ENCODE peak calls at places on chromosomes 1 and 21, in seven cellular contexts. F is transverse colon, J is heart left ventricle, D is IMR-90, Z is tibial nerve, H is A549, N is adrenal gland. Q is an unnamed sample.

GRCh38 chr1:8133190-8133589 is 107.1 kb upstream of the ERRFI1 start:
- DNase-seq in D (no peak), J (no peak), Z (no peak), F (no peak), H (no peak), N (no peak), Q (no peak)

GRCh38 chr1:216688127-216688657 is 35.0 kb downstream of the ESRRG start:
- DNase-seq in H (no peak), F (no peak), Z (no peak), N (no peak), J (no peak), D (no peak), Q (no peak)

GRCh38 chr1:39960461-39960958 is 5.6 kb downstream of the MFSD2A start:
- DNase-seq in H (no peak), F (peak), N (no peak), Z (no peak), J (no peak), D (no peak), Q (peak)

GRCh38 chr1:150259758-150260669 is 2.4 kb downstream of the CA14 start:
- DNase-seq in F (peak), J (peak), H (no peak), D (no peak), Z (no peak), N (no peak), Q (peak)

GRCh38 chr1:7683521-7683920 is 87.6 kb upstream of the VAMP3 start:
- DNase-seq in N (no peak), H (no peak), Z (no peak), F (no peak), J (no peak), D (no peak), Q (no peak)

GRCh38 chr1:155000475-155000724 is 2.2 kb upstream of the ZBTB7B start:
- DNase-seq in F (peak), Z (no peak), N (peak), H (no peak), D (no peak), J (no peak), Q (peak)

GRCh38 chr1:67307251-67308060 is at the start of gene IL12RB2:
- DNase-seq in F (peak), J (no peak), D (no peak), N (no peak), H (no peak), Z (no peak), Q (peak)

GRCh38 chr1:247266053-247266452 is 10.2 kb downstream of the VN1R5 start:
- DNase-seq in D (peak), N (no peak), J (no peak), Z (no peak), F (no peak), H (no peak), Q (no peak)

GRCh38 chr1:119001181-119002018 is 13.3 kb upstream of the TBX15 start:
- DNase-seq in D (no peak), F (no peak), J (no peak), Z (no peak), H (no peak), N (no peak), Q (no peak)

GRCh38 chr1:233393084-233393840 is 65.7 kb downstream of the MAP3K21 start:
- DNase-seq in D (no peak), N (no peak), H (no peak), J (no peak), F (no peak), Z (no peak), Q (no peak)

GRCh38 chr1:28871631-28872401 is 42.6 kb upstream of the EPB41 start:
- DNase-seq in J (no peak), D (no peak), F (no peak), H (no peak), Z (no peak), N (no peak), Q (no peak)
- H3K4me3 ChIP-seq in J (no peak), D (no peak), F (no peak), H (no peak), Z (no peak), N (no peak), Q (no peak)

GRCh38 chr1:203327684-203328457 is 22.6 kb downstream of the BTG2 start:
- DNase-seq in J (peak), F (no peak), D (peak), H (peak), Z (peak), N (no peak), Q (peak)

GRCh38 chr1:203325418-203326091 is 20.2 kb downstream of the BTG2 start:
- DNase-seq in D (no peak), F (peak), H (no peak), N (peak), J (peak), Z (peak), Q (peak)

GRCh38 chr1:203325004-203325417 is 19.7 kb downstream of the BTG2 start:
- DNase-seq in J (no peak), F (peak), D (no peak), N (no peak), H (no peak), Z (no peak), Q (no peak)

GRCh38 chr1:203328714-203329122 is 22.2 kb downstream of the FMOD start:
- DNase-seq in F (peak), J (no peak), Z (no peak), N (no peak), H (peak), D (no peak), Q (peak)

DNA sequence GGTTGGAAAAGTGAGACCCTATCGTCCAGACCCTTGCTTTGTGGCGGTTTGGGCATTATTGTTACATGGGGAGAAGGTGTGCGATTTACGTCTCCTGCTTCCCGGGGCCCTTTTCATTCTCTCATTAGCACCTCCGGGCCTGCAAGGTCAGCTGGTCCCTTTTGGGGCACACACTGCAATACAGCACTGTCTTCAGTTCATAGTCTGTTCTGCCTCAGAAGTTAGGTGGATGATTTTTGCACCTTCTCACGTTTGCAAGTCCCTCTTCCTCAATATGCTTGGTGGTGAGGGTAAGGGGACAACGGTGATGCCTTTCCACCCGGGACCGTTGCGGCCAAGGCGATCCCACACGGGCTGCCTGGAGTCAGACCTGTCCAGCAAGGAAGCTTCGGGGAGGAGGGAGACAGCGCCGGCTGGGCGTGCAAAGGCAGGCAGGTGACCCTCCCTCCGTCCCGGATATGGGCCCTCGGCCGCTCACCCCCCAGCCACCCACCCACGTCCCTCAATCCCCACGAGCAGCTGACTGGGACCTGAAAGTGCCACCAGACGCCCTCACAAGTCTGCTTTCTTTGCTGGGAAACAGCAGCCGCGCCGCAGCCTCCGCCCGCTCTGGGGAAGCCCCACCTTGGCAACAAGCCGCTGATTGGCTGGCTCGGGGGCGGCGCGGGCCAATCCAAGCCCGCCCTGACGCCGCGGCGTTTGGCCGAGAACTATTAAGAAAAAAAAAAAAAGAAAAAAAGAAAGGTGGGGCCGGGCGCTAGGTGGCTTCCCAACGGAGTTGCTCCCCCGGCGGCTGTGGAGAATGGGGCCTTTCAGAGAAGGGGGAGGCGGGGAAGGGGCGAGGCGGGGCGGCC is 21.7 kb downstream of the BTG2 start:
- DNase-seq in F (peak), N (peak), J (peak), D (peak), Z (peak), H (peak), Q (peak)
- TF ChIP-seq POLR2A in F (peak), N (peak), J (peak), D (no peak), Z (peak), H (peak), Q (peak)

DNA sequence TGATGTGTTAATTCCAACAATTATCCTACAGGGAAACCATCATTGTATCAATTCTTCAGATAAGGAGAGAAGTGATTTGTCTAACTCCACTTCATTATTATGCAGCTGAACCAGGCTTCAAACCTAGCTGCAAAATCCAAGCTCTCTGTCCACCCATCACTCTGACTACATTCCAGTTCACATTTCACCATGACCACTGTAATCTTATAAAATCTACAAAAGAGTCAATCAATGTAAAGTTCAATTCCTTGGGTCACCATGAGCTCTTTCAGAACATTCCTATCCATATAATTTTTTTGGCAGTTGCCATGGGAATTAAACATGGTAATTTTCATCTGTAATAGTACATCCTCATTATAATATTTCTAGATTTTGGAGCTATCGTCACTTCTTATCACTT is 100.9 kb downstream of the PLPPR5 start:
- DNase-seq in N (no peak), J (no peak), D (no peak), H (no peak), F (no peak), Z (no peak), Q (no peak)
- H3K27ac ChIP-seq in N (no peak), J (no peak), D (no peak), H (no peak), F (no peak), Z (no peak), Q (no peak)

GRCh38 chr1:206510371-206510770 is 3.0 kb downstream of the RASSF5 start:
- DNase-seq in D (no peak), H (no peak), Z (no peak), J (no peak), F (no peak), N (no peak), Q (no peak)
- H3K4me3 ChIP-seq in D (no peak), H (no peak), Z (no peak), J (no peak), F (no peak), N (no peak), Q (no peak)

DNA sequence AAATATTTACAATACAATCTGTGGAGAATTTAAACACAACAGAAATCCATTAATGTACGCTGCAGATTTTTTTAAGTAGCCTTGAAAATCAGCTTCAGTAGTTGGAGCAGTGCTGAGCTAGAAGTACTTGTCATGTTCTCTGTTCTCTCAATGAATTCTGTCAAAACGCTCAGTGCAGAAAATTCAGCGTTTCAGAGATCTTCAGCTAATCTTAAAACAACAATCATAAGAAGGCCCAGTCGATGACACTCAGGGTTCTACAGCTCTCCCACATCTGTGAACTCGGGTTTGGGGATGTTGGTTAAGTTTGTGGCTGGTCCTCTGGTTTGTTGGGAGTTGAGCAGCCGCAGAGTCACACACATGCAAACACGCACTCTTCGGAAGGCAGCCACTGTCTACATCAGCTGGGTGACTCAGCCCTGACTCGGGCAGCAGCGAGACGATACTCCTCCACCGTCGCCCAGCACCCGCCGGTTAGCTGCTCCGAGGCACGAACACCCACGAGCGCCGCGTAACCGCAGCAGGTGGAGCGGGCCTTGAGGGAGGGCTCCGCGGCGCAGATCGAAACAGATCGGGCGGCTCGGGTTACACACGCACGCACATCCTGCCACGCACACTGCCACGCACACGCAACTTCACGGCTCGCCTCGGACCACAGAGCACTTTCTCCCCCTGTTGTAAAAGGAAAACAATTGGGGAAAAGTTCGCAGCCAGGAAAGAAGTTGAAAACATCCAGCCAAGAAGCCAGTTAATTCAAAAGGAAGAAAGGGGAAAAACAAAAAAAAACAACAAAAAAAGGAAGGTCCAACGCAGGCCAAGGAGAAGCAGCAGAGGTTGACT is 161.2 kb downstream of the RUNX1 start:
- DNase-seq in N (peak), F (peak), Z (peak), H (peak), D (peak), J (peak), Q (peak)
- TF ChIP-seq POLR2A in N (peak), F (no peak), Z (no peak), H (no peak), D (peak), J (no peak), Q (no peak)

GRCh38 chr1:234975941-234976871 is 152.4 kb downstream of the TOMM20 start:
- DNase-seq in J (no peak), Z (peak), F (no peak), D (no peak), N (no peak), H (no peak), Q (no peak)
- H3K27ac ChIP-seq in J (no peak), Z (no peak), F (peak), D (peak), N (peak), H (peak), Q (peak)

Q was measured in stomach.